ENCODE peak calls at places on chromosomes 16 and 17, in nine cellular contexts. G is body of pancreas; W is upper lobe of right lung; C is heart right ventricle; Q is CD8-positive, alpha-beta memory T cell; S is right atrium auricular region; E is fibroblast of lung; H is psoas muscle; L is mesendoderm. K is an unnamed sample. For H3K4me1, the result is how much of the 10 kb centered on the place peaks cover.

GRCh38 chr16:16025214-16025968 is 76.0 kb downstream of the ABCC1 start:
- DNase-seq in L (no peak), E (peak), G (no peak), C (peak), S (peak), W (no peak), Q (peak), H (no peak), K (no peak)

GRCh38 chr16:72658888-72659717 is 388.8 kb downstream of the ZFHX3 start:
- DNase-seq in C (no peak), Q (no peak), L (no peak), S (no peak), H (no peak), E (no peak), W (no peak), G (no peak), K (no peak)

GRCh38 chr17:34781571-34782108 is 179.6 kb downstream of the CCT6B start:
- DNase-seq in H (no peak), W (no peak), L (peak), E (no peak), C (no peak), Q (no peak), G (no peak), S (no peak), K (no peak)

GRCh38 chr17:80030730-80031410 is 4.8 kb downstream of the TBC1D16 start:
- DNase-seq in S (no peak), G (peak), E (no peak), W (peak), C (no peak), Q (no peak), H (no peak), L (no peak), K (peak)

GRCh38 chr17:67993153-67993997 is 2.9 kb downstream of the C17orf58 start:
- DNase-seq in Q (peak), E (peak), W (peak), S (peak), H (peak), L (peak), C (peak), G (peak), K (peak)

GRCh38 chr17:3923466-3924190 is 7.4 kb upstream of the P2RX1 start:
- DNase-seq in G (no peak), E (no peak), Q (no peak), H (no peak), L (no peak), W (no peak), S (no peak), C (no peak), K (no peak)

GRCh38 chr17:57956311-57957119 is 1.3 kb upstream of the CUEDC1 start:
- DNase-seq in Q (peak), H (peak), G (peak), S (no peak), E (no peak), L (peak), W (peak), C (no peak), K (no peak)

GRCh38 chr16:678209-678857 is 1.9 kb upstream of the STUB1 start:
- DNase-seq in E (no peak), G (no peak), L (no peak), H (no peak), C (no peak), S (no peak), W (no peak), Q (no peak), K (no peak)

GRCh38 chr17:17467720-17468119 is 9.1 kb upstream of the MED9 start:
- DNase-seq in G (peak), E (no peak), W (no peak), L (no peak), H (no peak), Q (no peak), C (no peak), S (no peak), K (no peak)

GRCh38 chr17:14329900-14330491 is 29.1 kb downstream of the HS3ST3B1 start:
- DNase-seq in G (no peak), C (no peak), H (no peak), E (no peak), Q (no peak), S (no peak), W (no peak), L (no peak), K (no peak)

GRCh38 chr17:14321980-14322776 is 21.3 kb downstream of the HS3ST3B1 start:
- DNase-seq in G (no peak), W (no peak), Q (no peak), H (no peak), L (no peak), E (no peak), S (no peak), C (no peak), K (no peak)

GRCh38 chr17:14321476-14321949 is 20.6 kb downstream of the HS3ST3B1 start:
- DNase-seq in S (no peak), L (no peak), E (peak), Q (no peak), C (no peak), G (no peak), W (no peak), H (no peak), K (no peak)

GRCh38 chr17:14323522-14323981 is 22.7 kb downstream of the HS3ST3B1 start:
- DNase-seq in W (no peak), G (no peak), S (no peak), E (no peak), Q (no peak), C (no peak), H (no peak), L (peak), K (no peak)

DNA sequence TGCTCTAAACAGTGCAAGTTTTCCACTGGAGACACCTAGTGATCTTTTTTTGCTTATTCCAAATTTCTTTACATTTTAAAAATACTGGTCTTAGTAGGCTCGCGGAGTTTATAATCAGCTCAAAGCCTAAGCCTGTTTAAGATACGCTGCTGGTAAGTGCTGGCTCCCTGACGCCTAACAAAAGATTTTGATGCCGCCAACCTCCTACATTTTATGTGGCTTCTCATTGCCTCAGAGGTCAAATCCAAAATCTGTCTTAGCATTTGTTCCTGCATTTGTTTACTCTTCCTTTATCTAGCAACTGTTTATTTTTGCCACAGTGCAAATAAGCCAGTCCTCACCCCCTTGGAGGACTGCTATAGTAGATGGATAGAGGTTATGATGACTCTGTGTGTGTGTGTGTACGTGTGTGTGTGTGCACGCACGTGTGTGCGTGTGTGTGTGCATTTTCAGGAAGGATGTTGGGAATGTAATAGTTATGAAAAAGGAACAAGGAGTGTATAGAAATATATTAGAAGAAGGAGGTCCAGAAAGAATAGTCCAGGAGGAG is 24.8 kb downstream of the HS3ST3B1 start:
- DNase-seq in S (no peak), H (no peak), E (no peak), G (no peak), L (no peak), W (no peak), Q (no peak), C (no peak), K (no peak)
- H3K4me1 ChIP-seq in S (under half), H (under half), E (under half), G (under half), L (under half), W (under half), Q (under half), C (under half), K (under half)

DNA sequence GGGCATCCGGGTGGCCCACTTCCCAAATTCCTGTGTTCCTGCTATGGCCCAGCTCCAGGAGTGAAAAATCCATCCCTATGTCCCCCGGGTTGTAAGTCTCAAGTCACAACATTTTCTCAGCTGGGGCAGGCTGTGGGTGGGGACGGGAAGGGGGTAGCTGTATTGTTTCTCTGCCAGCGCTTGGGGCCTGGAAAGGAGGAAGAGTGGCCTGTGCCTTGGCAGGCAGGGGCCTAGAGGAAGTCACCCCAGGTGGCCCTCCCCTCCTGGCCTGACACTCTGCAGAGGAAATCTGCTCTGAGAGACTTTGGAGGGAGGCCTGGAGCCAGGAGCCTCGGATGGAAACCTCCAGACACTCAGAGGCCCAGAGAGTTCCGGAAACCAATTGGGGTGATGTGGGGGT is 10.6 kb upstream of the SCN4A start:
- DNase-seq in Q (no peak), L (no peak), H (peak), E (no peak), C (peak), W (no peak), S (no peak), G (no peak), K (no peak)
- H3K27ac ChIP-seq in Q (no peak), L (no peak), H (peak), E (no peak), C (peak), W (peak), S (peak), G (no peak), K (peak)

DNA sequence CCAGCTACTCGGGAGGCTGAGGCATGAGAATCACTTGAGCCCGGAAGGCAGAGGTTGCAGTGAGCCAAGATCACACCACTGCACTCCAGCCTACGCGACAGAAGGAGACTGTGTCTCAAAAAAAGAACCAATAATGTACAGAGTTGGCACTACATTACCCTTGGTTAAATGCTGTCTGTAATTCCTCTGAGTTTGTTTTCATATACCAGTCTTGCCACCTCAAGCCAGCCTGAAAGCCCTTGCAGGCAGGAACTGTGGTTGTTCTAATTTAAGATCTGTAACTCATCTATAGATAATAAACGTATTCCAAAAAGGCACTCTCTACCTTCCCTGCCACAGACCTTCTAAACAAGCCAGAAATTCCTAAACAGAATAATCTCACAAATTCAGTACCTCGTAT is 4.3 kb upstream of the KANSL1 start:
- DNase-seq in C (no peak), H (no peak), Q (no peak), L (no peak), W (no peak), G (no peak), E (no peak), S (no peak), K (no peak)
- H3K4me1 ChIP-seq in C (under half), H (under half), Q (half or more), L (under half), W (under half), G (half or more), E (under half), S (under half), K (under half)

DNA sequence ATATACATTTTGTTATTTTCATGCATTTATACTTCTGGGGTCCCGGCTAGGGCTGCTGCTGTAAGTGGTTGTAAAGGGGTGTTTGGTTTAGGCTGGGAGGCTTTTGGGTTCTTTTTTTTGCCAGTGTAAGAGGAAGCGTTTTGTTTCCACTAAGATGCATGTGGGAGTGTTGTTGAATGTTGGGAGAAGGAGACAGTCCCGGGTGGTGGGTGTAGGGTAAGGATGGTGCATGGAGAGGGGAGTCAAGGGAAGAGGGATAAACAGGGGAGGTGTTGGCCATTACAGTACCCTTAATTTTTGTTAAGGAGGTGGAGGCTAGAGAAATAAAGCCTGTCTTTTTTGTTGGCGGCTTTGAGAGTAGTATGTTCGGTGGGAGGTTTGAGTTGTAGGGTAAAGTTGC is 8.4 kb upstream of the ZNF747 start:
- DNase-seq in W (no peak), S (no peak), G (no peak), C (no peak), Q (no peak), L (no peak), E (no peak), H (no peak), K (no peak)
- H3K27ac ChIP-seq in W (no peak), S (no peak), G (no peak), C (no peak), Q (no peak), L (no peak), E (no peak), H (no peak), K (no peak)

DNA sequence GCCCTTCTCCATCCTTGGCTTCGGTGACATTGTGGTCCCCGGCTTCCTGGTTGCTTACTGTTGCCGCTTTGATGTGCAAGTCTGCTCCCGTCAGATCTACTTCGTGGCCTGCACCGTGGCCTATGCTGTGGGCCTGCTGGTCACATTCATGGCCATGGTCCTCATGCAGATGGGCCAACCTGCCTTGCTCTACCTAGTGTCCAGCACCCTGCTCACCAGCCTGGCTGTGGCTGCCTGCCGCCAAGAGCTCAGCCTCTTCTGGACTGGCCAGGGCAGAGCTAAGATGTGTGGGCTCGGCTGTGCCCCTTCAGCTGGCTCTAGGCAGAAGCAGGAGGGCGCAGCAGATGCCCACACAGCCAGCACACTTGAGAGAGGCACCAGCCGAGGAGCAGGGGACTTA is 1.5 kb downstream of the SPPL2C start:
- DNase-seq in H (no peak), Q (no peak), C (no peak), L (no peak), W (no peak), S (no peak), E (no peak), G (no peak), K (peak)
- H3K4me1 ChIP-seq in H (under half), Q (under half), C (under half), L (under half), W (under half), S (under half), E (under half), G (under half), K (under half)

GRCh38 chr17:41914358-41914766 is 4.4 kb downstream of the ACLY start:
- DNase-seq in S (no peak), G (no peak), W (no peak), C (no peak), H (no peak), E (peak), L (peak), Q (no peak), K (no peak)
- H3K27ac ChIP-seq in S (no peak), G (no peak), W (no peak), C (no peak), H (no peak), E (no peak), L (peak), Q (no peak), K (no peak)

DNA sequence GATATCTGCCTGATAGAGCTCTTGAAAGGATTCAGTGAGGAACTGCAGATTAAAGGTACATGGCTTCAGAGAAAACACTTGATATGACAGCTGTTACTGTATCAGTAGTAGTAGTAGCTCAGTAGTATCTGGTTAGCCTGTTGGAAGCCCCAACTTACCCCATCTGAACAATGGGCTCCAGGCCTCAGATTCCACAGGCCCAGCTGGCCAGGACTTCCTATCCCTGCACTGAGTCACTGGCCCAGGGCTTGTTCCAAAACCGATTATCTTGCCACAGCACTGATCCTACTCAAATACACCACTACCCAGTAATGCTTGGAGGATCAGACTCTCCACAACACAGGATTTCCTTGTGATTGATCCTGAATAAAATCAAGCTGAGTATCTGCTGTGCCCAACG is 32.6 kb downstream of the DCUN1D3 start:
- DNase-seq in E (no peak), C (no peak), H (no peak), G (no peak), S (no peak), Q (no peak), L (no peak), W (no peak), K (no peak)
- H3K4me1 ChIP-seq in E (under half), C (half or more), H (half or more), G (half or more), S (half or more), Q (under half), L (under half), W (half or more), K (half or more)